ENCODE peak calls at places on chromosomes 16 and 17, in eight cellular contexts. U is tibial artery; X is K562; J is AG08396; H is kidney; L is AG08395; K is NCI-H1105 treated with DMSO at 0.1 percent for 48 hours; G is stimulated activated CD8-positive, alpha-beta memory T cell treated with anti-CD3 and anti-CD28 coated beads, Interleukin-15, amount 100 ng/mL, for 24 hours. D is an unnamed sample.

GRCh38 chr17:9132944-9133610 is 111.8 kb downstream of the NTN1 start:
- DNase-seq in U (no peak), K (no peak), L (no peak), G (no peak), X (no peak), H (no peak), J (no peak), D (no peak)

GRCh38 chr17:49645654-49646053 is 32.2 kb downstream of the SPOP start:
- DNase-seq in G (no peak), K (no peak), U (no peak), H (no peak), X (no peak), L (no peak), J (no peak), D (no peak)

GRCh38 chr17:81401727-81402529 is 6.7 kb downstream of the BAHCC1 start:
- DNase-seq in X (peak; percentile 84), J (peak; percentile 59), L (no peak), G (no peak), K (no peak), U (peak; percentile 79), H (no peak), D (no peak)

GRCh38 chr16:57530104-57530522 is 6.3 kb downstream of the CCDC102A start:
- DNase-seq in L (peak; percentile 67), X (peak; percentile 69), J (peak; percentile 81), U (peak; percentile 78), G (peak; percentile 31), H (peak; percentile 76), K (no peak), D (peak; percentile 79)

GRCh38 chr17:54992797-54993639 is 24.5 kb downstream of the STXBP4 start:
- DNase-seq in G (no peak), U (no peak), H (no peak), L (peak; percentile 41), K (peak; percentile 70), X (peak; percentile 35), J (peak; percentile 15), D (peak; percentile 75)

GRCh38 chr16:48366165-48367093 is 18.8 kb downstream of the SIAH1 start:
- DNase-seq in X (peak; percentile 35), G (no peak), U (peak; percentile 73), J (peak; percentile 64), H (no peak), L (peak; percentile 54), K (peak; percentile 60), D (peak; percentile 73)

GRCh38 chr17:30526401-30526800 is 49.2 kb downstream of the GOSR1 start:
- DNase-seq in X (no peak), L (no peak), J (no peak), K (no peak), U (no peak), H (no peak), G (no peak), D (no peak)

GRCh38 chr16:28218109-28218508 is 6.3 kb upstream of the XPO6 start:
- DNase-seq in X (peak; percentile 31), U (no peak), J (peak; percentile 55), K (no peak), L (peak; percentile 72), H (no peak), G (no peak), D (peak; percentile 23)

GRCh38 chr17:63358111-63358839 is 87.8 kb downstream of the CYB561 start:
- DNase-seq in U (no peak), X (no peak), K (no peak), H (no peak), L (peak; percentile 85), J (peak; percentile 46), G (no peak), D (no peak)

GRCh38 chr16:90077757-90078593 is 844 bp upstream of the PRDM7 start:
- DNase-seq in J (no peak), H (peak; percentile 79), K (peak; percentile 11), L (peak; percentile 3), U (no peak), G (no peak), X (peak; percentile 16), D (peak; percentile 51)